ENCODE peak calls at places on chromosomes 6 and 20, in seven cellular contexts. One of them, this sample, is unnamed.

GRCh38 chr6:46983007-46983411 is 59.1 kb downstream of the ADGRF1 start:
- DNase-seq in DMS79: peak
- DNase-seq in anterior cingulate cortex: no peak
- DNase-seq in activated naive CD4-positive, alpha-beta T cell treated with anti-CD3 and anti-CD28 coated beads, Interleukin-2, amount 50 U/mL, for 16 hours: no peak
- DNase-seq in aorta: no peak
- DNase-seq in EL: peak
- DNase-seq in ELR: peak
- DNase-seq in this sample: peak

GRCh38 chr20:48879609-48880008 is 41.9 kb upstream of the ARFGEF2 start:
- DNase-seq in aorta: no peak
- DNase-seq in ELR: peak
- DNase-seq in EL: peak
- DNase-seq in activated naive CD4-positive, alpha-beta T cell treated with anti-CD3 and anti-CD28 coated beads, Interleukin-2, amount 50 U/mL, for 16 hours: no peak
- DNase-seq in anterior cingulate cortex: no peak
- DNase-seq in DMS79: no peak
- DNase-seq in this sample: no peak

GRCh38 chr20:43305749-43306148 is 116.0 kb upstream of the PTPRT start:
- DNase-seq in activated naive CD4-positive, alpha-beta T cell treated with anti-CD3 and anti-CD28 coated beads, Interleukin-2, amount 50 U/mL, for 16 hours: no peak
- DNase-seq in aorta: no peak
- DNase-seq in EL: no peak
- DNase-seq in ELR: no peak
- DNase-seq in DMS79: no peak
- DNase-seq in anterior cingulate cortex: no peak
- DNase-seq in this sample: no peak

GRCh38 chr6:31575335-31575901 is at the start of gene TNF:
- DNase-seq in aorta: peak
- DNase-seq in activated naive CD4-positive, alpha-beta T cell treated with anti-CD3 and anti-CD28 coated beads, Interleukin-2, amount 50 U/mL, for 16 hours: peak
- DNase-seq in EL: peak
- DNase-seq in ELR: no peak
- DNase-seq in DMS79: no peak
- DNase-seq in anterior cingulate cortex: no peak
- DNase-seq in this sample: peak

GRCh38 chr6:130632288-130632687 is 194.9 kb upstream of the SMLR1 start:
- DNase-seq in aorta: peak
- DNase-seq in DMS79: no peak
- DNase-seq in activated naive CD4-positive, alpha-beta T cell treated with anti-CD3 and anti-CD28 coated beads, Interleukin-2, amount 50 U/mL, for 16 hours: no peak
- DNase-seq in ELR: no peak
- DNase-seq in anterior cingulate cortex: no peak
- DNase-seq in EL: no peak
- DNase-seq in this sample: peak

GRCh38 chr6:111605100-111605748 is 454 bp downstream of the TRAF3IP2 start:
- DNase-seq in aorta: peak
- DNase-seq in activated naive CD4-positive, alpha-beta T cell treated with anti-CD3 and anti-CD28 coated beads, Interleukin-2, amount 50 U/mL, for 16 hours: peak
- DNase-seq in ELR: peak
- DNase-seq in EL: peak
- DNase-seq in anterior cingulate cortex: peak
- DNase-seq in DMS79: peak
- DNase-seq in this sample: peak

GRCh38 chr20:34311118-34312023 is 8.2 kb upstream of the AHCY start:
- DNase-seq in anterior cingulate cortex: no peak
- DNase-seq in activated naive CD4-positive, alpha-beta T cell treated with anti-CD3 and anti-CD28 coated beads, Interleukin-2, amount 50 U/mL, for 16 hours: no peak
- DNase-seq in aorta: peak
- DNase-seq in DMS79: no peak
- DNase-seq in EL: no peak
- DNase-seq in ELR: peak
- DNase-seq in this sample: no peak

GRCh38 chr6:6881438-6882267 is 226.1 kb upstream of the RREB1 start:
- DNase-seq in aorta: no peak
- DNase-seq in DMS79: no peak
- DNase-seq in activated naive CD4-positive, alpha-beta T cell treated with anti-CD3 and anti-CD28 coated beads, Interleukin-2, amount 50 U/mL, for 16 hours: no peak
- DNase-seq in ELR: no peak
- DNase-seq in EL: no peak
- DNase-seq in anterior cingulate cortex: no peak
- DNase-seq in this sample: no peak

GRCh38 chr6:161400650-161401049 is 126.8 kb upstream of the AGPAT4 start:
- DNase-seq in EL: no peak
- DNase-seq in aorta: no peak
- DNase-seq in activated naive CD4-positive, alpha-beta T cell treated with anti-CD3 and anti-CD28 coated beads, Interleukin-2, amount 50 U/mL, for 16 hours: no peak
- DNase-seq in ELR: no peak
- DNase-seq in anterior cingulate cortex: no peak
- DNase-seq in DMS79: no peak
- DNase-seq in this sample: peak

GRCh38 chr6:46419576-46420002 is 71.7 kb downstream of the RCAN2 start:
- DNase-seq in activated naive CD4-positive, alpha-beta T cell treated with anti-CD3 and anti-CD28 coated beads, Interleukin-2, amount 50 U/mL, for 16 hours: no peak
- DNase-seq in aorta: peak
- DNase-seq in anterior cingulate cortex: peak
- DNase-seq in EL: peak
- DNase-seq in DMS79: peak
- DNase-seq in ELR: peak
- DNase-seq in this sample: peak

GRCh38 chr6:117317261-117317660 is 51.9 kb downstream of the VGLL2 start:
- DNase-seq in DMS79: no peak
- DNase-seq in EL: peak
- DNase-seq in anterior cingulate cortex: no peak
- DNase-seq in ELR: peak
- DNase-seq in aorta: no peak
- DNase-seq in activated naive CD4-positive, alpha-beta T cell treated with anti-CD3 and anti-CD28 coated beads, Interleukin-2, amount 50 U/mL, for 16 hours: no peak
- DNase-seq in this sample: peak

GRCh38 chr6:134080171-134080795 is 27.9 kb upstream of the SLC2A12 start:
- DNase-seq in aorta: no peak
- DNase-seq in DMS79: peak
- DNase-seq in anterior cingulate cortex: no peak
- DNase-seq in EL: no peak
- DNase-seq in activated naive CD4-positive, alpha-beta T cell treated with anti-CD3 and anti-CD28 coated beads, Interleukin-2, amount 50 U/mL, for 16 hours: no peak
- DNase-seq in ELR: peak
- DNase-seq in this sample: peak

This sample was measured in RPMI7951.